ENCODE peak calls at places on chromosomes 2 and 18, in seven cellular contexts. J, L, B, X, Y, V and N are unnamed samples. For H3K9me3, the result is how much of the 10 kb centered on the place peaks cover.

GRCh38 chr2:237474931-237475703 is 11.9 kb upstream of the MLPH start:
- DNase-seq in J (peak), L (peak), B (peak), X (peak), Y (peak), V (peak), N (peak)

GRCh38 chr18:54181856-54182612 is 42.4 kb downstream of the MBD2 start:
- DNase-seq in J (no peak), L (no peak), B (no peak), X (no peak), Y (no peak), V (no peak), N (no peak)

GRCh38 chr2:11547912-11548497 is 14.2 kb downstream of the GREB1 start:
- DNase-seq in J (no peak), L (no peak), B (no peak), X (no peak), Y (no peak), V (no peak), N (no peak)

GRCh38 chr2:127884436-127884835 is 1.3 kb downstream of the AMMECR1L start:
- DNase-seq in J (no peak), L (no peak), B (no peak), X (peak), Y (no peak), V (no peak), N (no peak)

GRCh38 chr2:28664120-28664842 is 87.3 kb upstream of the PPP1CB start:
- DNase-seq in J (peak), L (no peak), B (peak), X (peak), Y (peak), V (peak), N (no peak)

GRCh38 chr2:172461591-172462392 is 34.4 kb downstream of the ITGA6 start:
- DNase-seq in J (peak), L (peak), B (peak), X (peak), Y (peak), V (peak), N (peak)

GRCh38 chr2:18290386-18290785 is 270.1 kb downstream of the RDH14 start:
- DNase-seq in J (no peak), L (no peak), B (no peak), X (no peak), Y (no peak), V (no peak), N (no peak)

GRCh38 chr2:151996243-151997003 is 102.4 kb downstream of the CACNB4 start:
- DNase-seq in J (no peak), L (no peak), B (no peak), X (no peak), Y (no peak), V (no peak), N (no peak)

GRCh38 chr2:177164131-177164530 is 48.5 kb upstream of the HNRNPA3 start:
- DNase-seq in J (no peak), L (no peak), B (no peak), X (no peak), Y (no peak), V (no peak), N (no peak)

GRCh38 chr2:227134591-227134990 is 29.4 kb downstream of the COL4A4 start:
- DNase-seq in J (no peak), L (no peak), B (no peak), X (no peak), Y (no peak), V (no peak), N (no peak)

GRCh38 chr2:44596537-44597320 is 235.0 kb downstream of the CAMKMT start:
- DNase-seq in J (no peak), L (no peak), B (no peak), X (no peak), Y (no peak), V (no peak), N (no peak)

GRCh38 chr2:19009510-19009909 is 348.9 kb downstream of the OSR1 start:
- DNase-seq in J (no peak), L (no peak), B (no peak), X (no peak), Y (no peak), V (no peak), N (no peak)

GRCh38 chr2:26584656-26585055 is 56.5 kb downstream of the CIB4 start:
- DNase-seq in J (no peak), L (no peak), B (no peak), X (no peak), Y (peak), V (no peak), N (no peak)

GRCh38 chr2:43333096-43333655 is 106.8 kb upstream of the ZFP36L2 start:
- DNase-seq in J (no peak), L (no peak), B (no peak), X (no peak), Y (no peak), V (peak), N (no peak)

GRCh38 chr2:39008663-39009062 is 112.2 kb downstream of the SOS1 start:
- DNase-seq in J (no peak), L (no peak), B (no peak), X (no peak), Y (no peak), V (no peak), N (no peak)

GRCh38 chr2:135694711-135695110 is 46.9 kb upstream of the UBXN4 start:
- DNase-seq in J (no peak), L (no peak), B (no peak), X (no peak), Y (no peak), V (no peak), N (no peak)

GRCh38 chr2:197851451-197851850 is 47.1 kb downstream of the PLCL1 start:
- DNase-seq in J (no peak), L (no peak), B (no peak), X (no peak), Y (no peak), V (no peak), N (no peak)

GRCh38 chr2:98378901-98379300 is 32.6 kb downstream of the CNGA3 start:
- DNase-seq in J (no peak), L (peak), B (peak), X (peak), Y (no peak), V (peak), N (no peak)

GRCh38 chr18:12930908-12931307 is 16.9 kb upstream of the SEH1L start:
- DNase-seq in J (no peak), L (no peak), B (no peak), X (no peak), Y (no peak), V (no peak), N (no peak)

GRCh38 chr2:30359644-30360167 is 87.3 kb upstream of the LCLAT1 start:
- DNase-seq in J (no peak), L (no peak), B (peak), X (peak), Y (no peak), V (no peak), N (no peak)

GRCh38 chr18:75612491-75612890 is 185.0 kb upstream of the SMIM21 start:
- DNase-seq in J (no peak), L (peak), B (no peak), X (no peak), Y (no peak), V (no peak), N (no peak)

GRCh38 chr2:205758051-205758450 is 75.8 kb downstream of the NRP2 start:
- DNase-seq in J (no peak), L (peak), B (no peak), X (peak), Y (no peak), V (no peak), N (no peak)

GRCh38 chr2:212360068-212360460 is 178.5 kb downstream of the ERBB4 start:
- DNase-seq in J (no peak), L (no peak), B (no peak), X (no peak), Y (no peak), V (no peak), N (no peak)

GRCh38 chr2:69156624-69157023 is 143.6 kb downstream of the ANTXR1 start:
- DNase-seq in J (no peak), L (no peak), B (no peak), X (no peak), Y (no peak), V (no peak), N (no peak)

GRCh38 chr2:51258301-51258700 is 226.4 kb upstream of the NRXN1 start:
- DNase-seq in J (no peak), L (no peak), B (no peak), X (no peak), Y (no peak), V (no peak), N (no peak)

GRCh38 chr2:19035238-19035637 is 323.2 kb downstream of the OSR1 start:
- DNase-seq in J (no peak), L (no peak), B (peak), X (peak), Y (peak), V (no peak), N (no peak)

GRCh38 chr2:202149953-202150352 is 76.9 kb downstream of the KIAA2012 start:
- DNase-seq in J (no peak), L (no peak), B (no peak), X (no peak), Y (no peak), V (no peak), N (no peak)

GRCh38 chr18:78742346-78742745 is 237.3 kb upstream of the SALL3 start:
- DNase-seq in J (peak), L (no peak), B (no peak), X (peak), Y (peak), V (no peak), N (no peak)

GRCh38 chr2:10405441-10405840 is 42.7 kb downstream of the ODC1 start:
- DNase-seq in J (no peak), L (peak), B (peak), X (peak), Y (no peak), V (no peak), N (no peak)

GRCh38 chr18:52348209-52348608 is 8.2 kb downstream of the DCC start:
- DNase-seq in J (no peak), L (no peak), B (no peak), X (no peak), Y (no peak), V (no peak), N (no peak)

GRCh38 chr2:212649646-212650045 is 111.0 kb upstream of the ERBB4 start:
- DNase-seq in J (no peak), L (no peak), B (no peak), X (no peak), Y (no peak), V (no peak), N (no peak)

GRCh38 chr2:126496493-126496892 is 159.5 kb upstream of the GYPC start:
- DNase-seq in J (no peak), L (no peak), B (no peak), X (no peak), Y (no peak), V (no peak), N (no peak)

GRCh38 chr2:191206613-191207471 is 38.4 kb upstream of the MYO1B start:
- DNase-seq in J (no peak), L (no peak), B (no peak), X (no peak), Y (peak), V (no peak), N (no peak)

GRCh38 chr2:36352711-36353110 is 2.9 kb upstream of the CRIM1 start:
- DNase-seq in J (no peak), L (peak), B (no peak), X (peak), Y (no peak), V (no peak), N (no peak)

GRCh38 chr2:199455533-199456382 is 2.0 kb downstream of the SATB2 start:
- DNase-seq in J (peak), L (peak), B (no peak), X (no peak), Y (peak), V (peak), N (no peak)

GRCh38 chr2:148021059-148021985 is at the start of gene MBD5:
- DNase-seq in J (peak), L (peak), B (no peak), X (no peak), Y (peak), V (peak), N (peak)

GRCh38 chr2:51723716-51724115 is 691.8 kb upstream of the NRXN1 start:
- DNase-seq in J (no peak), L (no peak), B (no peak), X (no peak), Y (no peak), V (no peak), N (no peak)

GRCh38 chr2:69253893-69254292 is 133.1 kb downstream of the GFPT1 start:
- DNase-seq in J (no peak), L (peak), B (no peak), X (peak), Y (peak), V (no peak), N (no peak)

GRCh38 chr2:202140522-202141292 is 67.7 kb downstream of the KIAA2012 start:
- DNase-seq in J (no peak), L (no peak), B (no peak), X (no peak), Y (no peak), V (no peak), N (no peak)

GRCh38 chr18:70973626-70974025 is 684.8 kb downstream of the SOCS6 start:
- DNase-seq in J (no peak), L (no peak), B (no peak), X (no peak), Y (no peak), V (no peak), N (no peak)
- H3K9me3 ChIP-seq in J (under half), L (under half), B (under half), X (under half), Y (under half), V (under half), N (under half)

DNA sequence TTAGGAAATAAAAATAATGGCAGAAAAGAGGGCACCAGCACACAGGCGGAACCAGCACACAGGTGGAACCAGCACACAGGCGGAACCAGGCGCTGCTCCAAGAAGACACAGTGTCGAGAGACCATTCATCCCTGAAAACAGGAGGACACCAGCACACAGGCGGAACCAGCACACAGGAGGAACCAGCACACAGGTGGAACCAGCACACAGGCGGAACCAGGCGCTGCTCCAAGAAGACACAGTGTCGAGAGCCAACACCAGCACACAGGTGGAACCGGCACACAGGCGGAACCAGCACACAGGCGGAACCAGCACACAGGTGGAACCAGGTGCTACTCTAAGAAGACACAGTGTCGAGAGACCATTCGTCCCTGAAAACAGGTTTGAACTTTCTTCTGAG is 115.5 kb upstream of the TMEM18 start:
- DNase-seq in J (no peak), L (no peak), B (no peak), X (no peak), Y (no peak), V (no peak), N (no peak)
- H3K9me3 ChIP-seq in J (under half), L (under half), B (under half), X (under half), Y (under half), V (under half), N (under half)

GRCh38 chr18:14948163-14948540 is 200.2 kb downstream of the ANKRD30B start:
- DNase-seq in J (no peak), L (no peak), B (no peak), X (no peak), Y (no peak), V (no peak), N (no peak)
- H3K9me3 ChIP-seq in J (under half), L (under half), B (under half), X (under half), Y (under half), V (under half), N (under half)

GRCh38 chr18:8142131-8142711 is 467.0 kb upstream of the RAB12 start:
- DNase-seq in J (no peak), L (no peak), B (no peak), X (peak), Y (no peak), V (no peak), N (no peak)

GRCh38 chr18:8140841-8141501 is 468.3 kb upstream of the RAB12 start:
- DNase-seq in J (no peak), L (peak), B (peak), X (peak), Y (no peak), V (no peak), N (no peak)

GRCh38 chr18:8142932-8143331 is 466.3 kb upstream of the RAB12 start:
- DNase-seq in J (no peak), L (no peak), B (no peak), X (no peak), Y (no peak), V (no peak), N (no peak)

GRCh38 chr18:8139127-8139591 is 470.1 kb upstream of the RAB12 start:
- DNase-seq in J (no peak), L (no peak), B (peak), X (peak), Y (no peak), V (no peak), N (no peak)

DNA sequence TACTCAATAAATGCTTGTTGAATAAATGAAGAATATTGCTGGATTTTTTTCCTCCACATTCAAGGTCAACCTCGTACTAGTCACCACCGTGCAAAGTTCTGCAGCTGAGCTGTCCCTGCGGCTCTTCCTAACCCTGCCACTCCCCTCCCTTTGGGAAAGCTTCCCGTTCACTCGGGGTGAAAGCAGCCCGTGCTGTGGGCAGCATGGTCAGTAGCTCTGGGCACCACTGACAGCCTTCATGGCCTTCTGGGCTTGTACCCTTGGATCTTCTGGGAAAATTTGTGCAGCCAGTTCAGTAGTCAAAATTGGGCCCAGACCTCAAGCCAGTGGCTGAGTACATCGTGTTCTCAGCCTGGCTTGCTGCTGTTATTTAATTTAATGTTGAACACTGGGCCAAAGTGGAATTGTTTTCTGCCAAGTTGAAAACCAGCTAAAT is 469.2 kb upstream of the RAB12 start:
- DNase-seq in J (no peak), L (no peak), B (peak), X (peak), Y (no peak), V (no peak), N (no peak)
- H3K9me3 ChIP-seq in J (under half), L (under half), B (under half), X (under half), Y (under half), V (under half), N (under half)

DNA sequence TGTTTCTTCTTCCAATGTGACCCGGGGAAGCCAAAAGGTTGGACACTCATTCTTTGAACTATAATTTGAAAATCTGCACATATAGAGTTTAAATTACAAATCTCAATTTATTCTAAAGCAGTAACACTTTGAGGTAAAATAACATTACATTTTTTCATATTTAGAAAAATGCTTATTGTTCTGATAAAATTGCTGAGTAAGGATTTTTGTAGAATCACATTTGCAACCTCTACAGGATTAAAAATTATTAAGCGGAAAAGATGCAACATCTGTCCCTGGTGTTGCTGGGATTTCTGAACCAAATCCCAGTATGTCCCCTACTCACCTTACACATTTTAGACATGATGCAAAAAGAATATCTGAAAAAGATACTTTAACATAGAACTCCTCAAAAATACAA is 10.1 kb downstream of the ZNF519 start:
- DNase-seq in J (no peak), L (no peak), B (no peak), X (no peak), Y (no peak), V (no peak), N (no peak)
- H3K9me3 ChIP-seq in J (under half), L (under half), B (under half), X (under half), Y (under half), V (under half), N (under half)